ENCODE peak calls at places on chromosomes 12 and 14, in four cellular contexts. X is HepG2, T is H1, W is K562. J is an unnamed sample.

GRCh38 chr12:91178139-91178561 is 4.5 kb downstream of the DCN start:
- DNase-seq in X (peak), W (no peak), T (no peak), J (no peak)

GRCh38 chr12:119693006-119693405 is 25.1 kb downstream of the PRKAB1 start:
- DNase-seq in T (no peak), X (no peak), W (no peak), J (no peak)

GRCh38 chr12:115260807-115261161 is 576.8 kb upstream of the TBX3 start:
- DNase-seq in T (no peak), W (no peak), X (no peak), J (no peak)

GRCh38 chr12:118189761-118190181 is 53.8 kb downstream of the PEBP1 start:
- DNase-seq in W (no peak), X (no peak), T (no peak), J (no peak)

GRCh38 chr14:75492832-75493579 is 29.3 kb upstream of the BATF start:
- DNase-seq in X (no peak), T (no peak), W (no peak), J (no peak)

GRCh38 chr12:47615711-47616110 is 90.1 kb downstream of the RPAP3 start:
- DNase-seq in T (no peak), W (peak), X (no peak), J (no peak)

GRCh38 chr12:89665556-89665955 is 43.1 kb downstream of the ATP2B1 start:
- DNase-seq in W (no peak), X (no peak), T (no peak), J (no peak)

GRCh38 chr12:115008951-115009350 is 325.0 kb upstream of the TBX3 start:
- DNase-seq in W (no peak), T (no peak), X (no peak), J (no peak)

GRCh38 chr14:33676135-33676566 is 274.7 kb downstream of the EGLN3 start:
- DNase-seq in W (peak), T (peak), X (peak), J (peak)

GRCh38 chr12:93783827-93784226 is 106.7 kb downstream of the CRADD start:
- DNase-seq in T (no peak), W (no peak), X (no peak), J (no peak)

GRCh38 chr14:99463974-99464373 is 16.7 kb downstream of the SETD3 start:
- DNase-seq in W (no peak), X (no peak), T (no peak), J (no peak)

GRCh38 chr12:102511575-102511974 is 31.2 kb upstream of the IGF1 start:
- DNase-seq in W (no peak), X (no peak), T (no peak), J (no peak)

GRCh38 chr14:75879031-75879430 is 102.8 kb downstream of the TGFB3 start:
- DNase-seq in X (no peak), T (no peak), W (no peak), J (no peak)

GRCh38 chr12:115867854-115868253 is 409.6 kb downstream of the MED13L start:
- DNase-seq in W (no peak), X (no peak), T (no peak), J (no peak)

GRCh38 chr14:103100281-103101121 is 6.0 kb downstream of the EXOC3L4 start:
- DNase-seq in X (peak), W (no peak), T (no peak), J (no peak)

GRCh38 chr14:103185051-103186027 is 62.1 kb downstream of the TNFAIP2 start:
- DNase-seq in X (peak), W (no peak), T (no peak), J (peak)

GRCh38 chr14:23008836-23009235 is 1.1 kb downstream of the C14orf93 start:
- DNase-seq in T (no peak), X (no peak), W (no peak), J (no peak)

GRCh38 chr12:115983226-115983798 is 294.2 kb downstream of the MED13L start:
- DNase-seq in X (peak), W (peak), T (peak), J (no peak)

GRCh38 chr12:52232916-52233461 is at the start of gene KRT7:
- DNase-seq in T (no peak), X (no peak), W (no peak), J (no peak)

GRCh38 chr14:77314043-77314442 is 6.6 kb downstream of the POMT2 start:
- DNase-seq in T (no peak), X (no peak), W (no peak), J (no peak)

GRCh38 chr14:94129758-94130414 is 482 bp upstream of the IFI27L2 start:
- DNase-seq in W (peak), X (no peak), T (no peak), J (peak)

GRCh38 chr12:12297201-12297830 is 30.5 kb upstream of the LRP6 start:
- DNase-seq in X (no peak), T (no peak), W (no peak), J (no peak)

GRCh38 chr14:32201816-32202467 is at the start of gene RNU6-7:
- DNase-seq in W (no peak), X (peak), T (no peak), J (no peak)

GRCh38 chr12:11675952-11676505 is 26.6 kb downstream of the ETV6 start:
- DNase-seq in X (no peak), W (no peak), T (no peak), J (no peak)

GRCh38 chr12:51242150-51242549 is 3.5 kb downstream of the DAZAP2 start:
- DNase-seq in X (no peak), T (no peak), W (no peak), J (no peak)

GRCh38 chr14:39393289-39393688 is 38.9 kb downstream of the FBXO33 start:
- DNase-seq in X (no peak), T (no peak), W (no peak), J (no peak)

GRCh38 chr14:35287481-35288013 is 4.6 kb upstream of the PSMA6 start:
- DNase-seq in T (no peak), X (no peak), W (no peak), J (no peak)

GRCh38 chr14:24251880-24252288 is 9.5 kb upstream of the TINF2 start:
- DNase-seq in X (no peak), W (no peak), T (no peak), J (no peak)

GRCh38 chr12:69105101-69105613 is 134.2 kb upstream of the CPSF6 start:
- DNase-seq in W (no peak), X (no peak), T (no peak), J (no peak)
- TF ChIP-seq EZH2 in W (no peak), X (no peak), T (no peak), J (no peak)

GRCh38 chr12:27133022-27133590 is 50.7 kb upstream of the C12orf71 start:
- DNase-seq in W (no peak), X (no peak), T (no peak), J (no peak)
- TF ChIP-seq FOSL1 in W (no peak), X (no peak), T (no peak), J (no peak)

GRCh38 chr14:55803506-55804197 is 223.6 kb downstream of the KTN1 start:
- DNase-seq in W (no peak), X (no peak), T (no peak), J (peak)
- H3K27ac ChIP-seq in W (no peak), X (no peak), T (no peak), J (peak)

GRCh38 chr14:28762949-28763313 is 3.7 kb upstream of the FOXG1 start:
- DNase-seq in T (no peak), X (no peak), W (no peak), J (no peak)
- TF ChIP-seq EZH2 in T (no peak), X (no peak), W (no peak), J (no peak)

GRCh38 chr12:7583471-7583870 is 79.9 kb upstream of the CD163 start:
- DNase-seq in W (no peak), X (no peak), T (no peak), J (no peak)

GRCh38 chr12:7581609-7582008 is 78.0 kb upstream of the CD163 start:
- DNase-seq in T (no peak), X (no peak), W (no peak), J (no peak)

DNA sequence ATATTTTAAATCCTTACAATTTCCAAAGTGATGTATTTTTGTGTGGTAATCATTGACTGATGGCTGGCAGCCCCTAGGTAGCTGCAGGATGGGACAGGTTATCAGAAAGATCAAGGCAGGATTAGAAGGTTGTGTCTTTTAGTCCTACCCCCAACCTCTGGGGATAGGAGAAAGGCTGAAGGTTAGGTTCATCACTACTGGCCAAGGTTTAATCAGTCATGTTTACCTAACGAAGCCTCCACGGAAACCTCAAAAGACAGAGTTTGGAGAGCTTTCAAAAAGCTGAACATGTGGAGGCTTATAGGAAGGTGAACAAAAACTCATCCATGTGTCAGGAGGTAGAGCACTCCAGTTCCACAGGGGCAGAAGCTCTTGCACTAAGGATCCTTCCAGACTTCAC is 77.5 kb upstream of the CD163 start:
- DNase-seq in X (no peak), W (no peak), T (no peak), J (no peak)
- TF ChIP-seq FOSL1 in X (no peak), W (no peak), T (no peak), J (no peak)

DNA sequence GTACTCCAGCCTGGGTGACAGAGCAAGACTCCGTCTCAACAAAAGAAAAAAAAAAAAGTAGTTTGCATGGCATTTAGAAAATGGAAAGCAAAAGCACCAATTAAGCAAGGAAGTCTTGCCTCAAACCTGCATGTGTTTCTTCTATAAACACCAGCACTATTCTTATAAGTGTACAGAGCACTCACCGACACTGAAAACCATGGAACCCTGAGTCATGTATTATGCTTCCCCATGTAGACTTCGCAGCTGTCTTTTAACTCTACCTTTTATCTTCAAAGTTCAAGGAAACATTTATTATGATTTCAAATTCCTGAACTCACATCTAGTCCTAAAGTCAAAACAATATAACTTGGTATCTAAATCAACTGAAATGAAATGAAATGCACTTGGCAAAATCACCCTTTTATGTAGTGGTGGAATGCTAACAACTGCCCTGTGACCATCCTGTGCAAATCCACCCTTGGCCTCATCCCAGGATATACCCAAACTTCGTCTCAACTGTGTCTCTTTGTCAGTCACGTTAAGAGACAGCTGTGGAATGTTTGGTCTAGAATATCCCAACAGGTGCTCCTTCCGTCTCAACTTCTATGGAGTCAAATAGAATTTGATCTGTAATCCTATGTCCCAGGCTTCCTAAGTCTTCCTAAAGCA is 4.8 kb downstream of the BCAT1 start:
- DNase-seq in T (no peak), W (no peak), X (peak), J (no peak)
- H3K27ac ChIP-seq in T (no peak), W (peak), X (no peak), J (no peak)